ENCODE peak calls at places on chromosomes 11 and 22, in nine cellular contexts. S is HCT116, D is OCI-LY7, R is PC-3, T is GM23248, U is Karpas-422, X is hepatocyte, Z is MM.1S, I is SK-N-SH. E is an unnamed sample.
A peak's percentile ranks its signal among the peaks of the same experiment; 100 is the strongest.

GRCh38 chr11:20355221-20356219 is 8.0 kb upstream of the HTATIP2 start:
- DNase-seq in R (peak; percentile 68), X (peak; percentile 72), S (peak; percentile 54), T (peak; percentile 72), Z (peak; percentile 55), I (peak; percentile 56), U (peak; percentile 67), D (peak; percentile 35), E (peak; percentile 64)

GRCh38 chr11:20161923-20162322 is 1.6 kb upstream of the DBX1 start:
- DNase-seq in X (no peak), U (no peak), S (no peak), Z (no peak), R (no peak), D (no peak), I (peak; percentile 43), T (no peak), E (peak; percentile 37)

GRCh38 chr11:74641905-74642304 is 49.5 kb downstream of the POLD3 start:
- DNase-seq in I (no peak), X (peak; percentile 51), T (no peak), U (no peak), R (no peak), S (no peak), Z (no peak), D (no peak), E (no peak)

GRCh38 chr11:66335531-66336233 is 552 bp downstream of the RIN1 start:
- DNase-seq in R (peak; percentile 58), Z (no peak), U (no peak), X (peak; percentile 49), I (peak; percentile 81), T (peak; percentile 80), S (no peak), D (no peak), E (peak; percentile 72)

GRCh38 chr11:30244255-30244654 is 13.4 kb downstream of the FSHB start:
- DNase-seq in D (no peak), S (peak; percentile 29), U (no peak), I (no peak), Z (no peak), R (peak; percentile 37), X (peak; percentile 8), T (peak; percentile 48), E (no peak)

GRCh38 chr22:32661296-32661695 is 140.2 kb upstream of the TIMP3 start:
- DNase-seq in U (no peak), R (no peak), Z (no peak), D (no peak), X (peak; percentile 24), T (peak; percentile 94), I (no peak), S (no peak), E (no peak)

GRCh38 chr11:2587976-2588748 is 111.6 kb downstream of the KCNQ1OT1 start:
- DNase-seq in I (peak; percentile 49), T (no peak), Z (no peak), S (no peak), D (no peak), R (no peak), X (peak; percentile 3), U (no peak), E (no peak)

GRCh38 chr11:104705475-104706195 is 192.6 kb downstream of the CASP12 start:
- DNase-seq in S (no peak), I (no peak), Z (peak; percentile 96), U (peak; percentile 77), X (peak; percentile 5), R (peak; percentile 12), T (no peak), D (peak; percentile 77), E (no peak)

GRCh38 chr11:107844041-107844440 is 14.5 kb downstream of the SLC35F2 start:
- DNase-seq in Z (no peak), R (peak; percentile 96), S (no peak), I (no peak), U (no peak), D (no peak), X (no peak), T (peak; percentile 82), E (no peak)

GRCh38 chr22:35678836-35679235 is 30.6 kb downstream of the APOL6 start:
- DNase-seq in D (no peak), R (no peak), I (no peak), S (no peak), X (no peak), Z (no peak), U (no peak), T (no peak), E (no peak)

GRCh38 chr11:108790501-108791299 is 125.8 kb downstream of the DDX10 start:
- DNase-seq in I (no peak), D (no peak), Z (no peak), U (no peak), S (no peak), R (no peak), X (no peak), T (no peak), E (no peak)

GRCh38 chr11:116331381-116331780 is 441.4 kb downstream of the BUD13 start:
- DNase-seq in X (no peak), I (no peak), S (no peak), Z (no peak), R (no peak), T (no peak), U (no peak), D (no peak), E (no peak)

GRCh38 chr22:32720924-32721323 is 80.6 kb upstream of the TIMP3 start:
- DNase-seq in U (no peak), Z (no peak), R (no peak), I (peak; percentile 37), S (no peak), D (no peak), X (peak; percentile 58), T (peak; percentile 56), E (no peak)

GRCh38 chr11:765025-765801 is 12.1 kb downstream of the GATD1 start:
- DNase-seq in R (peak; percentile 61), D (peak; percentile 65), S (peak; percentile 47), U (peak; percentile 89), T (peak; percentile 66), X (peak; percentile 65), I (peak; percentile 92), Z (peak; percentile 59), E (peak; percentile 88)
- H3K9me2 ChIP-seq in R (no peaks in the 10 kb centered on the region), D (no peaks in the 10 kb centered on the region), S (no peaks in the 10 kb centered on the region), U (no peaks in the 10 kb centered on the region), T (no peaks in the 10 kb centered on the region), X (no peaks in the 10 kb centered on the region), I (no peaks in the 10 kb centered on the region), Z (no peaks in the 10 kb centered on the region), E (no peaks in the 10 kb centered on the region)

GRCh38 chr22:28925916-28926315 is 42.5 kb downstream of the ZNRF3 start:
- DNase-seq in I (no peak), R (no peak), D (no peak), S (no peak), Z (no peak), T (no peak), X (no peak), U (no peak), E (peak; percentile 61)

GRCh38 chr22:28920757-28921584 is 37.6 kb downstream of the ZNRF3 start:
- DNase-seq in T (no peak), X (no peak), U (peak; percentile 43), I (no peak), Z (no peak), S (no peak), D (peak; percentile 24), R (no peak), E (peak; percentile 30)

GRCh38 chr22:28921585-28921879 is 38.2 kb downstream of the ZNRF3 start:
- DNase-seq in Z (no peak), U (no peak), S (no peak), X (no peak), I (no peak), T (no peak), R (no peak), D (no peak), E (no peak)

GRCh38 chr22:28923826-28924732 is 40.7 kb downstream of the ZNRF3 start:
- DNase-seq in U (no peak), Z (no peak), T (no peak), S (peak; percentile 55), D (no peak), X (peak; percentile 48), I (peak; percentile 80), R (no peak), E (peak; percentile 30)

GRCh38 chr22:28922540-28923244 is 39.3 kb downstream of the ZNRF3 start:
- DNase-seq in R (no peak), S (no peak), Z (no peak), X (no peak), I (no peak), U (no peak), T (no peak), D (no peak), E (no peak)
- H3K9me2 ChIP-seq in R (no peaks in the 10 kb centered on the region), S (no peaks in the 10 kb centered on the region), Z (no peaks in the 10 kb centered on the region), X (no peaks in the 10 kb centered on the region), I (no peaks in the 10 kb centered on the region), U (no peaks in the 10 kb centered on the region), T (no peaks in the 10 kb centered on the region), D (no peaks in the 10 kb centered on the region), E (no peaks in the 10 kb centered on the region)

DNA sequence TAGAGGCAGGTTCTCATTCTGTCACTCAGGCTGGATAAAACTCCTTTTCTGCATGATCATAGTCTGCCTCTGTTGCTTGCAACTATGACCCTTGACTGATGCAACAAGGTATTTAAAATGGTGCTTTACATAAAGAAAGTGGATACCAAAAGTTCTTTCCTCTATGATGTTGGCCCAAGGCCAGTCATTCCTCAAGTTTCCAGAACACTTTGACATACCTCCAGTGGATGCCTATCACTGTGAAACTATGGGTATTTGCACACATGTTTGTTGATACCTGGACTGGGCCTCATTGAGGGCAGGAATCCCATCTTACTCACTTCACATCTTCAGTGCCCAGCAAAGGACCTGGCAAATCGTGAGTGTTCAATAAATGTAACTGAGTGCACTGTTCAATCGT is 159.0 kb upstream of the ZC3H12C start:
- DNase-seq in U (no peak), Z (no peak), S (no peak), T (no peak), D (no peak), R (no peak), I (no peak), X (no peak), E (no peak)
- H3K9me2 ChIP-seq in U (no peaks in the 10 kb centered on the region), Z (no peaks in the 10 kb centered on the region), S (no peaks in the 10 kb centered on the region), T (no peaks in the 10 kb centered on the region), D (no peaks in the 10 kb centered on the region), R (no peaks in the 10 kb centered on the region), I (no peaks in the 10 kb centered on the region), X (no peaks in the 10 kb centered on the region), E (no peaks in the 10 kb centered on the region)

GRCh38 chr11:105897161-105897560 is 124.9 kb downstream of the MSANTD4 start:
- DNase-seq in X (no peak), D (no peak), I (no peak), Z (no peak), R (no peak), S (no peak), U (no peak), T (no peak), E (no peak)

GRCh38 chr11:105900515-105901035 is 121.5 kb downstream of the MSANTD4 start:
- DNase-seq in T (no peak), Z (no peak), X (no peak), S (no peak), U (no peak), R (no peak), D (no peak), I (no peak), E (no peak)

GRCh38 chr11:105903113-105903512 is 118.9 kb downstream of the MSANTD4 start:
- DNase-seq in R (no peak), D (no peak), U (no peak), T (no peak), I (no peak), X (no peak), Z (no peak), S (no peak), E (no peak)

DNA sequence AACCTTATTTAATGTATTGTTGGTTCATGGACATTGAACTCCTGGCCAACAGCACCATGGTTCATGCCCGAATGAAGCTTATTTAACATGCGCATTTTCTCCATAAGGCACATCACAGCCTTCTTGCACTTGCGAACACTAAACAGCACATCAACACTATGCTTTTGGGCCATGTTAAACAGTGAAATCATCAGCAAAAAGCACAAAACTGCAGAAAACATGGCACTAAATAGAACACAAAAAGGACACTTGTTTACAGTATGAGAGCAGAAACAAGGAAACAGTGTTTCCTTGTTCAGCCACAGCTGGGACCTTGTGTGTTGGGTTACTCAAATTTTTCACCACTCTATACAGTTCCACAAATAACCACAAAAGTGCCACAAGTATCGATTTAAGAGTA is 122.3 kb downstream of the MSANTD4 start:
- DNase-seq in D (no peak), X (no peak), I (no peak), S (no peak), T (no peak), U (no peak), R (no peak), Z (no peak), E (no peak)
- H3K9me2 ChIP-seq in D (no peaks in the 10 kb centered on the region), X (no peaks in the 10 kb centered on the region), I (no peaks in the 10 kb centered on the region), S (no peaks in the 10 kb centered on the region), T (no peaks in the 10 kb centered on the region), U (peaks cover 4% of the 10 kb centered on the region), R (no peaks in the 10 kb centered on the region), Z (no peaks in the 10 kb centered on the region), E (no peaks in the 10 kb centered on the region)